ENCODE peak calls at places on chromosomes 4 and X, in four cellular contexts. W, E, O and Z are unnamed samples.

GRCh38 chr4:64158648-64159326 is 250.5 kb downstream of the TECRL start:
- DNase-seq in W (peak), E (peak), O (peak), Z (peak)

GRCh38 chr4:142581891-142582290 is 264.2 kb downstream of the INPP4B start:
- DNase-seq in W (no peak), E (no peak), O (no peak), Z (no peak)

GRCh38 chr4:105989411-105990242 is 94.4 kb downstream of the NPNT start:
- DNase-seq in W (no peak), E (no peak), O (no peak), Z (peak)

GRCh38 chr4:89469930-89470375 is 162.4 kb upstream of the GPRIN3 start:
- DNase-seq in W (no peak), E (no peak), O (peak), Z (peak)

GRCh38 chrX:17375361-17375630 is 296 bp downstream of the NHS start:
- DNase-seq in W (peak), E (no peak), O (no peak), Z (no peak)

GRCh38 chrX:103954259-103954658 is 8.2 kb upstream of the TMSB15B start:
- DNase-seq in W (no peak), E (no peak), O (no peak), Z (no peak)

GRCh38 chrX:53974529-53974928 is 69.7 kb downstream of the PHF8 start:
- DNase-seq in W (no peak), E (no peak), O (no peak), Z (no peak)

GRCh38 chrX:110600745-110601310 is 194.8 kb downstream of the CHRDL1 start:
- DNase-seq in W (no peak), E (no peak), O (no peak), Z (no peak)

GRCh38 chr4:99447079-99447478 is 11.9 kb upstream of the ADH7 start:
- DNase-seq in W (no peak), E (no peak), O (peak), Z (peak)

GRCh38 chr4:181613210-181613609 is 630.0 kb upstream of the TENM3 start:
- DNase-seq in W (no peak), E (no peak), O (no peak), Z (no peak)

GRCh38 chr4:163113921-163114703 is 52.6 kb downstream of the NAF1 start:
- DNase-seq in W (no peak), E (no peak), O (no peak), Z (no peak)

GRCh38 chr4:1154523-1155182 is 17.7 kb downstream of the SPON2 start:
- DNase-seq in W (no peak), E (no peak), O (peak), Z (no peak)

GRCh38 chr4:140736669-140737343 is 19.4 kb downstream of the TBC1D9 start:
- DNase-seq in W (no peak), E (peak), O (no peak), Z (no peak)

GRCh38 chr4:37757121-37757520 is 69.4 kb upstream of the PGM2 start:
- DNase-seq in W (no peak), E (no peak), O (no peak), Z (no peak)

GRCh38 chr4:153765836-153766235 is 6.0 kb upstream of the RNF175 start:
- DNase-seq in W (no peak), E (no peak), O (no peak), Z (no peak)

GRCh38 chr4:109298279-109299010 is 4.0 kb downstream of the COL25A1 start:
- DNase-seq in W (peak), E (peak), O (no peak), Z (peak)

GRCh38 chrX:11899091-11899490 is 141.1 kb downstream of the MSL3 start:
- DNase-seq in W (no peak), E (no peak), O (peak), Z (peak)

GRCh38 chr4:15226203-15226602 is 201.6 kb upstream of the C1QTNF7 start:
- DNase-seq in W (no peak), E (no peak), O (no peak), Z (no peak)

GRCh38 chr4:177229331-177229730 is 80.3 kb upstream of the NEIL3 start:
- DNase-seq in W (no peak), E (no peak), O (peak), Z (peak)

GRCh38 chr4:121462660-121463261 is 81.9 kb upstream of the QRFPR start:
- DNase-seq in W (peak), E (peak), O (peak), Z (peak)